ENCODE peak calls at places on chromosomes 7 and 10, in eight cellular contexts. A is fibroblast of villous mesenchyme, P is GM23338, C is GM04504, I is M059J, W is caudate nucleus, N is HEK293T, X is nephron progenitor cell. R is an unnamed sample.

GRCh38 chr10:2700626-2701305 is 366.6 kb upstream of the PFKP start:
- DNase-seq in W (no peak), A (no peak), N (no peak), C (no peak), X (no peak), P (no peak), I (no peak), R (no peak)

GRCh38 chr7:315516-316265 is 25.7 kb downstream of the FOXL3 start:
- DNase-seq in X (no peak), P (no peak), A (no peak), N (no peak), W (no peak), C (no peak), I (no peak), R (no peak)

GRCh38 chr7:524800-525199 is 5.2 kb upstream of the PDGFA start:
- DNase-seq in P (no peak), X (no peak), W (no peak), N (no peak), C (no peak), I (no peak), A (no peak), R (no peak)

GRCh38 chr10:19043431-19043830 is 5.2 kb upstream of the MALRD1 start:
- DNase-seq in A (no peak), C (no peak), I (peak), P (no peak), N (no peak), X (no peak), W (no peak), R (no peak)

GRCh38 chr7:94908204-94909022 is 1.0 kb downstream of the PPP1R9A start:
- DNase-seq in C (no peak), A (peak), X (peak), N (peak), I (peak), W (peak), P (peak), R (peak)

GRCh38 chr10:132448248-132448731 is 51.3 kb downstream of the PWWP2B start:
- DNase-seq in I (peak), W (no peak), N (peak), X (no peak), C (no peak), P (peak), A (peak), R (peak)

GRCh38 chr7:2199528-2199927 is 33.2 kb downstream of the MAD1L1 start:
- DNase-seq in I (no peak), N (no peak), X (no peak), A (no peak), P (no peak), W (no peak), C (no peak), R (no peak)

GRCh38 chr10:14875941-14876340 is 2.7 kb upstream of the SUV39H2 start:
- DNase-seq in I (no peak), N (no peak), C (no peak), P (no peak), X (no peak), W (no peak), A (no peak), R (no peak)

GRCh38 chr10:111648046-111648445 is 535.5 kb downstream of the GPAM start:
- DNase-seq in X (no peak), W (no peak), P (no peak), N (no peak), A (peak), I (peak), C (peak), R (no peak)

GRCh38 chr7:94741179-94741578 is 85.2 kb upstream of the SGCE start:
- DNase-seq in X (no peak), A (peak), P (no peak), C (no peak), N (no peak), W (no peak), I (no peak), R (no peak)

GRCh38 chr7:2175514-2175913 is 57.2 kb downstream of the MAD1L1 start:
- DNase-seq in I (peak), X (no peak), W (no peak), C (peak), P (peak), A (peak), N (no peak), R (peak)

GRCh38 chr10:60937784-60938654 is 6.0 kb downstream of the RHOBTB1 start:
- DNase-seq in N (no peak), A (peak), C (no peak), I (peak), X (no peak), P (no peak), W (no peak), R (peak)

GRCh38 chr10:86191166-86191565 is 175.4 kb downstream of the GRID1 start:
- DNase-seq in X (no peak), I (no peak), C (no peak), N (no peak), W (no peak), A (no peak), P (no peak), R (no peak)

GRCh38 chr10:77409697-77410471 is 227.7 kb downstream of the KCNMA1 start:
- DNase-seq in P (no peak), C (no peak), N (no peak), X (no peak), I (peak), W (no peak), A (no peak), R (peak)

GRCh38 chr10:119786117-119786769 is 60.4 kb downstream of the INPP5F start:
- DNase-seq in N (peak), C (no peak), I (peak), X (no peak), W (no peak), A (peak), P (peak), R (peak)

GRCh38 chr10:8224591-8224990 is 170.1 kb downstream of the GATA3 start:
- DNase-seq in N (no peak), I (no peak), P (no peak), A (no peak), X (no peak), C (no peak), W (no peak), R (no peak)

GRCh38 chr10:70669015-70669414 is 3.3 kb upstream of the ADAMTS14 start:
- DNase-seq in P (no peak), W (no peak), I (no peak), N (no peak), A (no peak), C (no peak), X (no peak), R (no peak)

GRCh38 chr10:100553929-100554328 is 18.2 kb downstream of the HIF1AN start:
- DNase-seq in P (no peak), W (no peak), C (no peak), N (no peak), X (no peak), A (no peak), I (no peak), R (no peak)

GRCh38 chr10:17029581-17030271 is 99.9 kb downstream of the CUBN start:
- DNase-seq in W (peak), N (peak), I (peak), P (no peak), C (peak), X (no peak), A (peak), R (peak)

GRCh38 chr7:138285129-138285528 is 174.9 kb upstream of the TRIM24 start:
- DNase-seq in I (no peak), N (no peak), X (no peak), W (no peak), A (no peak), C (no peak), P (no peak), R (no peak)

GRCh38 chr10:77902159-77902558 is 24.4 kb downstream of the DLG5 start:
- DNase-seq in C (no peak), I (no peak), N (no peak), W (no peak), P (no peak), A (no peak), X (no peak), R (peak)

GRCh38 chr7:45147858-45148652 is 9.5 kb upstream of the RAMP3 start:
- DNase-seq in I (no peak), C (no peak), A (no peak), W (no peak), N (no peak), X (no peak), P (peak), R (no peak)